ENCODE peak calls at places on chromosome X, in ten cellular contexts. One of them, this sample, is unnamed.

GRCh38 chrX:9816094-9816700 is 30.0 kb downstream of the SHROOM2 start:
- DNase-seq in Right ventricle myocardium superior: no peak
- DNase-seq in right cardiac atrium: no peak
- DNase-seq in fibroblast of pulmonary artery: no peak
- DNase-seq in activated T-cell treated with anti-CD3 and anti-CD28 coated beads for 48 hours: no peak
- DNase-seq in HTR-8/SVneo: no peak
- DNase-seq in stimulated activated CD8-positive, alpha-beta memory T cell treated with anti-CD3 and anti-CD28 coated beads, Interleukin-7, amount 100 ng/mL, for 48 hours: no peak
- DNase-seq in ELF-1: peak
- DNase-seq in iPS-NIHi11: no peak
- DNase-seq in T-helper 1 cell: no peak
- DNase-seq in this sample: no peak

GRCh38 chrX:104141087-104141760 is 15.6 kb downstream of the SLC25A53 start:
- DNase-seq in Right ventricle myocardium superior: no peak
- DNase-seq in right cardiac atrium: no peak
- DNase-seq in fibroblast of pulmonary artery: no peak
- DNase-seq in activated T-cell treated with anti-CD3 and anti-CD28 coated beads for 48 hours: no peak
- DNase-seq in HTR-8/SVneo: no peak
- DNase-seq in stimulated activated CD8-positive, alpha-beta memory T cell treated with anti-CD3 and anti-CD28 coated beads, Interleukin-7, amount 100 ng/mL, for 48 hours: no peak
- DNase-seq in ELF-1: no peak
- DNase-seq in iPS-NIHi11: no peak
- DNase-seq in T-helper 1 cell: no peak
- DNase-seq in this sample: no peak

GRCh38 chrX:81537723-81538122 is 335.8 kb downstream of the SH3BGRL start:
- DNase-seq in Right ventricle myocardium superior: no peak
- DNase-seq in right cardiac atrium: no peak
- DNase-seq in fibroblast of pulmonary artery: no peak
- DNase-seq in activated T-cell treated with anti-CD3 and anti-CD28 coated beads for 48 hours: no peak
- DNase-seq in HTR-8/SVneo: no peak
- DNase-seq in stimulated activated CD8-positive, alpha-beta memory T cell treated with anti-CD3 and anti-CD28 coated beads, Interleukin-7, amount 100 ng/mL, for 48 hours: no peak
- DNase-seq in ELF-1: no peak
- DNase-seq in iPS-NIHi11: no peak
- DNase-seq in T-helper 1 cell: no peak
- DNase-seq in this sample: no peak

GRCh38 chrX:50697691-50698090 is 116.3 kb downstream of the SHROOM4 start:
- DNase-seq in Right ventricle myocardium superior: no peak
- DNase-seq in right cardiac atrium: no peak
- DNase-seq in fibroblast of pulmonary artery: peak
- DNase-seq in activated T-cell treated with anti-CD3 and anti-CD28 coated beads for 48 hours: no peak
- DNase-seq in HTR-8/SVneo: peak
- DNase-seq in stimulated activated CD8-positive, alpha-beta memory T cell treated with anti-CD3 and anti-CD28 coated beads, Interleukin-7, amount 100 ng/mL, for 48 hours: no peak
- DNase-seq in ELF-1: peak
- DNase-seq in iPS-NIHi11: peak
- DNase-seq in T-helper 1 cell: no peak
- DNase-seq in this sample: no peak

GRCh38 chrX:57915680-57916079 is 5.4 kb upstream of the ZXDA start:
- DNase-seq in Right ventricle myocardium superior: no peak
- DNase-seq in right cardiac atrium: no peak
- DNase-seq in fibroblast of pulmonary artery: no peak
- DNase-seq in activated T-cell treated with anti-CD3 and anti-CD28 coated beads for 48 hours: no peak
- DNase-seq in HTR-8/SVneo: no peak
- DNase-seq in stimulated activated CD8-positive, alpha-beta memory T cell treated with anti-CD3 and anti-CD28 coated beads, Interleukin-7, amount 100 ng/mL, for 48 hours: no peak
- DNase-seq in ELF-1: no peak
- DNase-seq in iPS-NIHi11: no peak
- DNase-seq in T-helper 1 cell: no peak
- DNase-seq in this sample: no peak

GRCh38 chrX:66863721-66864120 is 224.8 kb upstream of the EDA2R start:
- DNase-seq in Right ventricle myocardium superior: peak
- DNase-seq in right cardiac atrium: peak
- DNase-seq in fibroblast of pulmonary artery: no peak
- DNase-seq in activated T-cell treated with anti-CD3 and anti-CD28 coated beads for 48 hours: no peak
- DNase-seq in HTR-8/SVneo: no peak
- DNase-seq in stimulated activated CD8-positive, alpha-beta memory T cell treated with anti-CD3 and anti-CD28 coated beads, Interleukin-7, amount 100 ng/mL, for 48 hours: no peak
- DNase-seq in ELF-1: no peak
- DNase-seq in iPS-NIHi11: no peak
- DNase-seq in T-helper 1 cell: no peak
- DNase-seq in this sample: no peak

GRCh38 chrX:1378306-1378758 is 13.6 kb downstream of the SLC25A6 start:
- DNase-seq in Right ventricle myocardium superior: no peak
- DNase-seq in right cardiac atrium: no peak
- DNase-seq in fibroblast of pulmonary artery: no peak
- DNase-seq in activated T-cell treated with anti-CD3 and anti-CD28 coated beads for 48 hours: no peak
- DNase-seq in HTR-8/SVneo: no peak
- DNase-seq in stimulated activated CD8-positive, alpha-beta memory T cell treated with anti-CD3 and anti-CD28 coated beads, Interleukin-7, amount 100 ng/mL, for 48 hours: no peak
- DNase-seq in ELF-1: peak
- DNase-seq in iPS-NIHi11: no peak
- DNase-seq in T-helper 1 cell: no peak
- DNase-seq in this sample: no peak

GRCh38 chrX:43386872-43387271 is 269.2 kb upstream of the MAOA start:
- DNase-seq in Right ventricle myocardium superior: no peak
- DNase-seq in right cardiac atrium: no peak
- DNase-seq in fibroblast of pulmonary artery: no peak
- DNase-seq in activated T-cell treated with anti-CD3 and anti-CD28 coated beads for 48 hours: no peak
- DNase-seq in HTR-8/SVneo: no peak
- DNase-seq in stimulated activated CD8-positive, alpha-beta memory T cell treated with anti-CD3 and anti-CD28 coated beads, Interleukin-7, amount 100 ng/mL, for 48 hours: no peak
- DNase-seq in ELF-1: no peak
- DNase-seq in iPS-NIHi11: no peak
- DNase-seq in T-helper 1 cell: no peak
- DNase-seq in this sample: no peak

GRCh38 chrX:108126661-108127060 is 35.1 kb downstream of the ATG4A start:
- DNase-seq in Right ventricle myocardium superior: no peak
- DNase-seq in right cardiac atrium: no peak
- DNase-seq in fibroblast of pulmonary artery: peak
- DNase-seq in activated T-cell treated with anti-CD3 and anti-CD28 coated beads for 48 hours: no peak
- DNase-seq in HTR-8/SVneo: no peak
- DNase-seq in stimulated activated CD8-positive, alpha-beta memory T cell treated with anti-CD3 and anti-CD28 coated beads, Interleukin-7, amount 100 ng/mL, for 48 hours: no peak
- DNase-seq in ELF-1: peak
- DNase-seq in iPS-NIHi11: no peak
- DNase-seq in T-helper 1 cell: no peak
- DNase-seq in this sample: no peak

GRCh38 chrX:2967998-2968909 is 38.1 kb upstream of the ARSH start:
- DNase-seq in Right ventricle myocardium superior: peak
- DNase-seq in right cardiac atrium: peak
- DNase-seq in fibroblast of pulmonary artery: peak
- DNase-seq in activated T-cell treated with anti-CD3 and anti-CD28 coated beads for 48 hours: peak
- DNase-seq in HTR-8/SVneo: no peak
- DNase-seq in stimulated activated CD8-positive, alpha-beta memory T cell treated with anti-CD3 and anti-CD28 coated beads, Interleukin-7, amount 100 ng/mL, for 48 hours: no peak
- DNase-seq in ELF-1: peak
- DNase-seq in iPS-NIHi11: no peak
- DNase-seq in T-helper 1 cell: no peak
- DNase-seq in this sample: peak

GRCh38 chrX:109847257-109848187 is 114.5 kb upstream of the ACSL4 start:
- DNase-seq in Right ventricle myocardium superior: no peak
- DNase-seq in right cardiac atrium: no peak
- DNase-seq in fibroblast of pulmonary artery: peak
- DNase-seq in activated T-cell treated with anti-CD3 and anti-CD28 coated beads for 48 hours: no peak
- DNase-seq in HTR-8/SVneo: peak
- DNase-seq in stimulated activated CD8-positive, alpha-beta memory T cell treated with anti-CD3 and anti-CD28 coated beads, Interleukin-7, amount 100 ng/mL, for 48 hours: no peak
- DNase-seq in ELF-1: peak
- DNase-seq in iPS-NIHi11: no peak
- DNase-seq in T-helper 1 cell: no peak
- DNase-seq in this sample: no peak

GRCh38 chrX:55759478-55759877 is 41.9 kb downstream of the RRAGB start:
- DNase-seq in Right ventricle myocardium superior: no peak
- DNase-seq in right cardiac atrium: no peak
- DNase-seq in fibroblast of pulmonary artery: no peak
- DNase-seq in activated T-cell treated with anti-CD3 and anti-CD28 coated beads for 48 hours: no peak
- DNase-seq in HTR-8/SVneo: no peak
- DNase-seq in stimulated activated CD8-positive, alpha-beta memory T cell treated with anti-CD3 and anti-CD28 coated beads, Interleukin-7, amount 100 ng/mL, for 48 hours: no peak
- DNase-seq in ELF-1: no peak
- DNase-seq in iPS-NIHi11: no peak
- DNase-seq in T-helper 1 cell: no peak
- DNase-seq in this sample: no peak

GRCh38 chrX:74420194-74421035 is 878 bp upstream of the SLC16A2 start:
- DNase-seq in Right ventricle myocardium superior: peak
- DNase-seq in right cardiac atrium: peak
- DNase-seq in fibroblast of pulmonary artery: peak
- DNase-seq in activated T-cell treated with anti-CD3 and anti-CD28 coated beads for 48 hours: no peak
- DNase-seq in HTR-8/SVneo: peak
- DNase-seq in stimulated activated CD8-positive, alpha-beta memory T cell treated with anti-CD3 and anti-CD28 coated beads, Interleukin-7, amount 100 ng/mL, for 48 hours: no peak
- DNase-seq in ELF-1: peak
- DNase-seq in iPS-NIHi11: peak
- DNase-seq in T-helper 1 cell: no peak
- DNase-seq in this sample: peak

GRCh38 chrX:129636175-129636681 is 18.5 kb downstream of the APLN start:
- DNase-seq in Right ventricle myocardium superior: no peak
- DNase-seq in right cardiac atrium: no peak
- DNase-seq in fibroblast of pulmonary artery: no peak
- DNase-seq in activated T-cell treated with anti-CD3 and anti-CD28 coated beads for 48 hours: no peak
- DNase-seq in HTR-8/SVneo: no peak
- DNase-seq in stimulated activated CD8-positive, alpha-beta memory T cell treated with anti-CD3 and anti-CD28 coated beads, Interleukin-7, amount 100 ng/mL, for 48 hours: no peak
- DNase-seq in ELF-1: no peak
- DNase-seq in iPS-NIHi11: no peak
- DNase-seq in T-helper 1 cell: no peak
- DNase-seq in this sample: no peak

GRCh38 chrX:101220881-101221280 is 1.3 kb downstream of the DRP2 start:
- DNase-seq in Right ventricle myocardium superior: no peak
- DNase-seq in right cardiac atrium: no peak
- DNase-seq in fibroblast of pulmonary artery: no peak
- DNase-seq in activated T-cell treated with anti-CD3 and anti-CD28 coated beads for 48 hours: no peak
- DNase-seq in HTR-8/SVneo: no peak
- DNase-seq in stimulated activated CD8-positive, alpha-beta memory T cell treated with anti-CD3 and anti-CD28 coated beads, Interleukin-7, amount 100 ng/mL, for 48 hours: no peak
- DNase-seq in ELF-1: no peak
- DNase-seq in iPS-NIHi11: no peak
- DNase-seq in T-helper 1 cell: no peak
- DNase-seq in this sample: no peak

GRCh38 chrX:105636667-105637066 is 185.7 kb upstream of the NRK start:
- DNase-seq in Right ventricle myocardium superior: no peak
- DNase-seq in right cardiac atrium: no peak
- DNase-seq in fibroblast of pulmonary artery: no peak
- DNase-seq in activated T-cell treated with anti-CD3 and anti-CD28 coated beads for 48 hours: no peak
- DNase-seq in HTR-8/SVneo: no peak
- DNase-seq in stimulated activated CD8-positive, alpha-beta memory T cell treated with anti-CD3 and anti-CD28 coated beads, Interleukin-7, amount 100 ng/mL, for 48 hours: no peak
- DNase-seq in ELF-1: peak
- DNase-seq in iPS-NIHi11: peak
- DNase-seq in T-helper 1 cell: no peak
- DNase-seq in this sample: peak